ENCODE peak calls at places on chromosomes 2 and 18, in five cellular contexts. One of them, this sample, is unnamed.

GRCh38 chr2:181130686-181131085 is 150.3 kb downstream of the UBE2E3 start:
- DNase-seq in non-pigmented ciliary epithelial cell: no peak
- DNase-seq in T follicular helper cell: no peak
- DNase-seq in H54: no peak
- DNase-seq in prostate gland: no peak
- DNase-seq in this sample: no peak

GRCh38 chr2:1049691-1050090 is 99.0 kb downstream of the SNTG2 start:
- DNase-seq in non-pigmented ciliary epithelial cell: peak; percentile 71
- DNase-seq in prostate gland: no peak
- DNase-seq in T follicular helper cell: no peak
- DNase-seq in H54: no peak
- DNase-seq in this sample: no peak

GRCh38 chr2:239290618-239291504 is 110.0 kb downstream of the HDAC4 start:
- DNase-seq in non-pigmented ciliary epithelial cell: no peak
- DNase-seq in H54: no peak
- DNase-seq in T follicular helper cell: no peak
- DNase-seq in prostate gland: no peak
- DNase-seq in this sample: no peak

GRCh38 chr2:32591669-32592463 is 36.0 kb upstream of the TTC27 start:
- DNase-seq in prostate gland: no peak
- DNase-seq in H54: no peak
- DNase-seq in non-pigmented ciliary epithelial cell: peak; percentile 6
- DNase-seq in T follicular helper cell: no peak
- DNase-seq in this sample: no peak

GRCh38 chr2:188076149-188077056 is 215.3 kb upstream of the GULP1 start:
- DNase-seq in H54: no peak
- DNase-seq in non-pigmented ciliary epithelial cell: no peak
- DNase-seq in T follicular helper cell: no peak
- DNase-seq in prostate gland: no peak
- DNase-seq in this sample: no peak

GRCh38 chr2:207143474-207144190 is 22.1 kb downstream of the KLF7 start:
- DNase-seq in prostate gland: no peak
- DNase-seq in T follicular helper cell: peak; percentile 25
- DNase-seq in non-pigmented ciliary epithelial cell: no peak
- DNase-seq in H54: no peak
- DNase-seq in this sample: no peak

GRCh38 chr2:81412681-81413080 is 1108.1 kb upstream of the LRRTM1 start:
- DNase-seq in T follicular helper cell: no peak
- DNase-seq in non-pigmented ciliary epithelial cell: no peak
- DNase-seq in H54: no peak
- DNase-seq in prostate gland: no peak
- DNase-seq in this sample: no peak

GRCh38 chr2:207317358-207317984 is 151.7 kb upstream of the KLF7 start:
- DNase-seq in T follicular helper cell: no peak
- DNase-seq in prostate gland: no peak
- DNase-seq in non-pigmented ciliary epithelial cell: no peak
- DNase-seq in H54: no peak
- DNase-seq in this sample: no peak

GRCh38 chr2:71595549-71595948 is 142.2 kb downstream of the DYSF start:
- DNase-seq in T follicular helper cell: no peak
- DNase-seq in prostate gland: no peak
- DNase-seq in H54: no peak
- DNase-seq in non-pigmented ciliary epithelial cell: no peak
- DNase-seq in this sample: no peak

GRCh38 chr2:172097557-172098131 is 5.1 kb downstream of the DLX2 start:
- DNase-seq in H54: no peak
- DNase-seq in T follicular helper cell: no peak
- DNase-seq in prostate gland: no peak
- DNase-seq in non-pigmented ciliary epithelial cell: no peak
- DNase-seq in this sample: no peak

GRCh38 chr18:78221496-78221895 is 758.1 kb upstream of the SALL3 start:
- DNase-seq in H54: no peak
- DNase-seq in T follicular helper cell: no peak
- DNase-seq in prostate gland: no peak
- DNase-seq in non-pigmented ciliary epithelial cell: no peak
- DNase-seq in this sample: no peak

GRCh38 chr2:108925735-108926134 is 63.3 kb downstream of the EDAR start:
- DNase-seq in T follicular helper cell: no peak
- DNase-seq in prostate gland: no peak
- DNase-seq in H54: no peak
- DNase-seq in non-pigmented ciliary epithelial cell: no peak
- DNase-seq in this sample: no peak

GRCh38 chr2:16128746-16129610 is 188.6 kb downstream of the MYCN start:
- DNase-seq in prostate gland: peak; percentile 0
- DNase-seq in H54: no peak
- DNase-seq in non-pigmented ciliary epithelial cell: no peak
- DNase-seq in T follicular helper cell: no peak
- DNase-seq in this sample: no peak

GRCh38 chr2:134468776-134469175 is 214.9 kb downstream of the MGAT5 start:
- DNase-seq in prostate gland: no peak
- DNase-seq in H54: no peak
- DNase-seq in non-pigmented ciliary epithelial cell: no peak
- DNase-seq in T follicular helper cell: no peak
- DNase-seq in this sample: no peak

GRCh38 chr2:20164061-20164733 is 60.7 kb downstream of the SDC1 start:
- DNase-seq in H54: no peak
- DNase-seq in prostate gland: no peak
- DNase-seq in non-pigmented ciliary epithelial cell: no peak
- DNase-seq in T follicular helper cell: no peak
- DNase-seq in this sample: no peak

GRCh38 chr18:12639990-12640880 is 17.7 kb downstream of the SPIRE1 start:
- DNase-seq in T follicular helper cell: no peak
- DNase-seq in H54: peak; percentile 17
- DNase-seq in prostate gland: no peak
- DNase-seq in non-pigmented ciliary epithelial cell: no peak
- DNase-seq in this sample: no peak

GRCh38 chr2:120272763-120273481 is 20.3 kb downstream of the RALB start:
- DNase-seq in T follicular helper cell: no peak
- DNase-seq in H54: no peak
- DNase-seq in non-pigmented ciliary epithelial cell: no peak
- DNase-seq in prostate gland: no peak
- DNase-seq in this sample: no peak

GRCh38 chr2:111652038-111652437 is 232.0 kb downstream of the ANAPC1 start:
- DNase-seq in T follicular helper cell: no peak
- DNase-seq in non-pigmented ciliary epithelial cell: no peak
- DNase-seq in H54: no peak
- DNase-seq in prostate gland: no peak
- DNase-seq in this sample: no peak

GRCh38 chr2:222433381-222434173 is 9.2 kb downstream of the SGPP2 start:
- DNase-seq in non-pigmented ciliary epithelial cell: no peak
- DNase-seq in prostate gland: peak; percentile 44
- DNase-seq in T follicular helper cell: no peak
- DNase-seq in H54: no peak
- DNase-seq in this sample: peak; percentile 44

GRCh38 chr2:174614261-174614660 is 16.7 kb upstream of the WIPF1 start:
- DNase-seq in prostate gland: no peak
- DNase-seq in T follicular helper cell: no peak
- DNase-seq in non-pigmented ciliary epithelial cell: no peak
- DNase-seq in H54: no peak
- DNase-seq in this sample: no peak

GRCh38 chr2:111946294-111947114 is 48.1 kb downstream of the MERTK start:
- DNase-seq in non-pigmented ciliary epithelial cell: peak; percentile 48
- DNase-seq in T follicular helper cell: no peak
- DNase-seq in H54: peak; percentile 21
- DNase-seq in prostate gland: peak; percentile 92
- DNase-seq in this sample: no peak